ENCODE peak calls at places on chromosomes 12 and 14, in four cellular contexts. A is fibroblast of mammary gland, L is lower leg skin, M is coronary artery. D is an unnamed sample.

GRCh38 chr12:18798445-18799139 is 60.7 kb downstream of the CAPZA3 start:
- DNase-seq in A (peak; percentile 11), M (no peak), L (no peak), D (no peak)

GRCh38 chr12:6016756-6017155 is 71.7 kb upstream of the ANO2 start:
- DNase-seq in M (no peak), L (no peak), A (no peak), D (no peak)

GRCh38 chr12:29414368-29414767 is 33.4 kb upstream of the ERGIC2 start:
- DNase-seq in A (no peak), L (no peak), M (no peak), D (no peak)

GRCh38 chr14:90403065-90403464 is 6.2 kb downstream of the CALM1 start:
- DNase-seq in L (no peak), M (no peak), A (no peak), D (no peak)

GRCh38 chr12:58530421-58531067 is 389.8 kb downstream of the LRIG3 start:
- DNase-seq in L (no peak), A (peak; percentile 89), M (no peak), D (no peak)

GRCh38 chr12:44835641-44836379 is 40.3 kb downstream of the NELL2 start:
- DNase-seq in A (peak; percentile 3), M (no peak), L (no peak), D (no peak)

GRCh38 chr12:19120795-19121194 is 8.7 kb upstream of the PLEKHA5 start:
- DNase-seq in L (no peak), M (no peak), A (peak; percentile 38), D (no peak)

GRCh38 chr12:1220127-1221092 is 229.4 kb downstream of the ERC1 start:
- DNase-seq in M (no peak), L (no peak), A (peak; percentile 10), D (no peak)

GRCh38 chr12:6552140-6552551 is 3.7 kb downstream of the IFFO1 start:
- DNase-seq in A (no peak), L (no peak), M (peak; percentile 87), D (no peak)

GRCh38 chr12:49673446-49674317 is 33.5 kb downstream of the FMNL3 start:
- DNase-seq in A (peak; percentile 94), M (peak; percentile 98), L (peak; percentile 97), D (peak; percentile 95)
- TF ChIP-seq CTCF in A (peak; percentile 31), M (no peak), L (no peak), D (peak; percentile 35)

GRCh38 chr12:2812290-2813213 is at the start of gene ITFG2:
- DNase-seq in M (peak; percentile 98), A (peak; percentile 98), L (peak; percentile 99), D (peak; percentile 97)
- TF ChIP-seq CTCF in M (no peak), A (no peak), L (no peak), D (no peak)

GRCh38 chr12:123741937-123742572 is 20.0 kb upstream of the DNAH10 start:
- DNase-seq in L (peak; percentile 53), A (no peak), M (no peak), D (peak; percentile 72)

GRCh38 chr12:123747309-123747708 is 14.8 kb upstream of the DNAH10 start:
- DNase-seq in L (no peak), M (no peak), A (no peak), D (no peak)

GRCh38 chr12:123748171-123748570 is 13.9 kb upstream of the DNAH10 start:
- DNase-seq in L (no peak), M (no peak), A (no peak), D (no peak)

GRCh38 chr12:123743002-123743401 is 19.1 kb upstream of the DNAH10 start:
- DNase-seq in M (no peak), L (peak; percentile 82), A (no peak), D (peak; percentile 40)

DNA sequence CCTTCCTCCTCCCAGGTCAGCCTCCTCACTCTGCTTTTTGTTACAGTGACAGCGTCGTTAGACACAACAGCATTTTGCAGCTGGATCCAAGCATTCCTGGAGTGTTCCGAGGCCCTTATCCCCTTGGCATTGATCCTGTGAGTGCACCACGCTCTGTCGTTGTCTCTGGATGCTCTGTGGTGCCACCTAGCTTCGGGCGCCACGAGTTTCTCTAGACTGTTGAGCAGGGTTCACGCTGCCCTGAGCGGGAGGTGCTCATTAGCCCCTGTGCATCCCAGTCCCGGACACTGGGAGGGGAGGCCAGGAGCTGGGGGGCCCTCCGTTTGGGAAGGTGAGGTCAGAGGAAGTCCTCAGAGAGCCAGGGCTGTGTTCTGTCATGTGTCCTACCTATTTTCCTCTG is 17.3 kb upstream of the DNAH10 start:
- DNase-seq in M (no peak), L (peak; percentile 39), A (no peak), D (no peak)
- TF ChIP-seq CTCF in M (no peak), L (no peak), A (peak; percentile 10), D (no peak)

DNA sequence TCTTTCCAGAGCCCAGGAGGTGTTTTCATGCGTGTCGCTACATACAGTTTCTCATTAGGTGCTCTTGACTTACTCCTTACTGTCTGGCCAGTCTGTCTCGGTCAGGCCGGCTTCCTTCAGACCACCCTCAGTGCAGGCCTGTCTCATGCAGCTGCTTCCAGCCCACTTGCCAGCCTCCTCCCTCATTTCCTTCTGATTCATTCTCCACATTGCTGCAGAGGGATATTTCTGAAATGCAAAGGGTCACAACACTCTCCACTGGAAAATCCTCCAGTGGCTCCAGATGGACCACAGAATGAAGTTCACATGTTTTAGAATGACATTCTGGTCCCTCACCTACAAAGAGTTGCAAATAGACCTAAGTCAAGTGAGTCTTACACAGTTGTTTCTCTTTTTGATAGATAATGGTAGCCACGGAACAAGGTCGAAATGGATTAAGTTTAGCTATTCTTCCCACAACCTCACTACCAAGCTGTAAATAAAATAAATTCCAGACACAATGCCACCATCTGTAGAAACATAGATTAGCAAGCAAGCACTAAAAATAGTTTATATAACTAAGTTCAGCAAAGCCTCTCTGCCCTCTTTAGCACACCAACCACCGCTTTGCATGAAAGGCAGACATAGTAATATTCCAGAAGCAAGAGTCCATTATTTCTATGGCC is 146.9 kb downstream of the ESR2 start:
- DNase-seq in L (no peak), M (no peak), A (peak; percentile 5), D (no peak)
- TF ChIP-seq CTCF in L (no peak), M (no peak), A (no peak), D (no peak)

DNA sequence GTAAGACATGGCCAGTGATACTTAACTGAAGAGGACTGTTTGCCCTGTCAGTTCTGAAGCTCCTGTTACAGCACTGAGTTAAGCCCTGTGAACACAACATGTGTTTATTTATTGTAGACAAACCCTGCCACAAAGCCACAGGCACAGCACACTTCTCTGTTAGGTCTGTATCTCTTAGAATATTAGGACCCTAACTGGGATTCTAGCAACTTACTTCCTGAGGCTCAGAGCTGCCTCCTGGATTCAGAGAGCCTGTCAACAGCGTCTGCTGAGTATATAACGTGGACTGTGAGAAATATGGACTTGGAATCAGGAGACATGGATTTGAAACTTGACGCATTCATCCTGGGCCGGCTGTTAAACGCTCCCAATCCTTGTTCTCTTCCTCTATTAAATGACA is 135.0 kb upstream of the HIF1A start:
- DNase-seq in M (no peak), L (no peak), A (peak; percentile 35), D (no peak)
- TF ChIP-seq CTCF in M (no peak), L (no peak), A (no peak), D (no peak)

DNA sequence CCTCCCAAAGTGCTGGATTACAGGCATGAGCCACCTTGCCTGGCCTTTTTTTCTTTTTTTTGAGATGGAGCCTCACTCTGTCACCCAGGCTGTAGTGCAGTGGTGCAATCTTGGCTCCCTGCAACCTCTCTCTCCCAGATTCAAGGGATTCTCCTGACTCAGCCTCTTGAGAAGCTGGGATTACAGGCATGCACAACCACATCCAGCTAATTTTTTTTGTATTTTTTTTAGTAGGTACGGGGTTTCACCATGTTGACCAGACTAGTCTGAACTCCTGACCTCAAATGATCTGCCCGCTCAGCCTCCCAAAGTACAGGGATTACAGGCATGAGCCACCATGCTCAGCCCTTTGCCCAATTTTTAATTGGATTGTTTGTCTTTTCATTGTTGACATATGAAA is 58.0 kb downstream of the SINHCAF start:
- DNase-seq in L (no peak), A (peak; percentile 44), M (no peak), D (no peak)
- TF ChIP-seq CTCF in L (no peak), A (no peak), M (no peak), D (no peak)

GRCh38 chr14:104096751-104097700 is 11.5 kb downstream of the ASPG start:
- DNase-seq in A (no peak), L (no peak), M (no peak), D (no peak)
- TF ChIP-seq CTCF in A (no peak), L (no peak), M (no peak), D (peak; percentile 32)

GRCh38 chr12:48156648-48157015 is 683 bp downstream of the ASB8 start:
- DNase-seq in A (no peak), M (no peak), L (no peak), D (no peak)

GRCh38 chr12:48159976-48160525 is 2.7 kb upstream of the ASB8 start:
- DNase-seq in M (no peak), L (no peak), A (no peak), D (no peak)

GRCh38 chr12:48157889-48158370 is 615 bp upstream of the ASB8 start:
- DNase-seq in L (no peak), A (no peak), M (no peak), D (no peak)

GRCh38 chr12:48160807-48161206 is 3.5 kb upstream of the ASB8 start:
- DNase-seq in M (no peak), L (no peak), A (no peak), D (no peak)

GRCh38 chr12:48157016-48157888 is at the start of gene ASB8:
- DNase-seq in A (peak; percentile 97), L (peak; percentile 100), M (peak; percentile 100), D (peak; percentile 99)
- TF ChIP-seq CTCF in A (peak; percentile 41), L (no peak), M (no peak), D (peak; percentile 51)

GRCh38 chr12:117061555-117062079 is 37.6 kb downstream of the TESC start:
- DNase-seq in L (no peak), A (no peak), M (no peak), D (no peak)
- TF ChIP-seq CTCF in L (no peak), A (no peak), M (no peak), D (no peak)

D was measured in osteocyte.